ENCODE peak calls at places on chromosomes 13 and 19, in six cellular contexts. One of them, this sample, is unnamed.

GRCh38 chr13:48593551-48593950 is 60.2 kb upstream of the CYSLTR2 start:
- DNase-seq in HepG2: no peak
- DNase-seq in WTC11: no peak
- DNase-seq in K562: no peak
- DNase-seq in endothelial cell of umbilical vein: no peak
- DNase-seq in H1: no peak
- DNase-seq in this sample: no peak

GRCh38 chr19:35061583-35062373 is 20.3 kb downstream of the HPN start:
- DNase-seq in HepG2: no peak
- DNase-seq in K562: no peak
- DNase-seq in endothelial cell of umbilical vein: no peak
- DNase-seq in WTC11: no peak
- DNase-seq in H1: no peak
- DNase-seq in this sample: no peak

GRCh38 chr19:7417671-7418324 is 69.1 kb downstream of the ARHGEF18 start:
- DNase-seq in H1: no peak
- DNase-seq in K562: peak
- DNase-seq in HepG2: no peak
- DNase-seq in WTC11: no peak
- DNase-seq in endothelial cell of umbilical vein: no peak
- DNase-seq in this sample: no peak

GRCh38 chr13:112879283-112879833 is 89.7 kb upstream of the MCF2L start:
- DNase-seq in WTC11: no peak
- DNase-seq in K562: no peak
- DNase-seq in H1: no peak
- DNase-seq in HepG2: no peak
- DNase-seq in endothelial cell of umbilical vein: no peak
- DNase-seq in this sample: no peak

GRCh38 chr13:95568131-95568530 is 15.6 kb downstream of the CLDN10 start:
- DNase-seq in HepG2: no peak
- DNase-seq in WTC11: no peak
- DNase-seq in H1: no peak
- DNase-seq in K562: no peak
- DNase-seq in endothelial cell of umbilical vein: no peak
- DNase-seq in this sample: no peak

GRCh38 chr13:41588899-41589298 is 131.5 kb downstream of the RGCC start:
- DNase-seq in HepG2: peak
- DNase-seq in WTC11: no peak
- DNase-seq in H1: no peak
- DNase-seq in K562: peak
- DNase-seq in endothelial cell of umbilical vein: peak
- DNase-seq in this sample: peak

GRCh38 chr13:112893570-112894422 is 75.2 kb upstream of the MCF2L start:
- DNase-seq in WTC11: peak
- DNase-seq in H1: peak
- DNase-seq in K562: peak
- DNase-seq in HepG2: peak
- DNase-seq in endothelial cell of umbilical vein: peak
- DNase-seq in this sample: peak

GRCh38 chr19:3852614-3853254 is 16.1 kb downstream of the ZFR2 start:
- DNase-seq in H1: no peak
- DNase-seq in K562: peak
- DNase-seq in WTC11: peak
- DNase-seq in HepG2: peak
- DNase-seq in endothelial cell of umbilical vein: peak
- DNase-seq in this sample: peak

GRCh38 chr13:110183925-110184324 is 123.0 kb downstream of the COL4A1 start:
- DNase-seq in WTC11: no peak
- DNase-seq in H1: no peak
- DNase-seq in K562: no peak
- DNase-seq in HepG2: no peak
- DNase-seq in endothelial cell of umbilical vein: no peak
- DNase-seq in this sample: no peak

GRCh38 chr13:97344250-97345175 is 89.5 kb upstream of the RAP2A start:
- DNase-seq in HepG2: peak
- DNase-seq in H1: no peak
- DNase-seq in WTC11: peak
- DNase-seq in K562: no peak
- DNase-seq in endothelial cell of umbilical vein: peak
- DNase-seq in this sample: no peak

GRCh38 chr13:50757021-50757420 is 86.5 kb downstream of the DLEU7 start:
- DNase-seq in WTC11: no peak
- DNase-seq in K562: no peak
- DNase-seq in H1: no peak
- DNase-seq in endothelial cell of umbilical vein: no peak
- DNase-seq in HepG2: no peak
- DNase-seq in this sample: no peak

GRCh38 chr19:16951529-16951928 is 62.7 kb downstream of the F2RL3 start:
- DNase-seq in HepG2: no peak
- DNase-seq in K562: no peak
- DNase-seq in endothelial cell of umbilical vein: no peak
- DNase-seq in H1: no peak
- DNase-seq in WTC11: no peak
- DNase-seq in this sample: no peak

GRCh38 chr13:78993792-78994191 is 334.8 kb upstream of the OBI1 start:
- DNase-seq in K562: no peak
- DNase-seq in HepG2: no peak
- DNase-seq in endothelial cell of umbilical vein: no peak
- DNase-seq in H1: no peak
- DNase-seq in WTC11: no peak
- DNase-seq in this sample: no peak

GRCh38 chr13:105552078-105552477 is 983.4 kb downstream of the EFNB2 start:
- DNase-seq in K562: no peak
- DNase-seq in HepG2: no peak
- DNase-seq in H1: no peak
- DNase-seq in WTC11: no peak
- DNase-seq in endothelial cell of umbilical vein: no peak
- DNase-seq in this sample: no peak

GRCh38 chr13:76832258-76832988 is 53.8 kb downstream of the KCTD12 start:
- DNase-seq in HepG2: no peak
- DNase-seq in H1: no peak
- DNase-seq in K562: no peak
- DNase-seq in WTC11: no peak
- DNase-seq in endothelial cell of umbilical vein: no peak
- DNase-seq in this sample: no peak

GRCh38 chr19:18414504-18415176 is 4.6 kb upstream of the SSBP4 start:
- DNase-seq in endothelial cell of umbilical vein: no peak
- DNase-seq in K562: peak
- DNase-seq in WTC11: no peak
- DNase-seq in HepG2: no peak
- DNase-seq in H1: no peak
- DNase-seq in this sample: peak

GRCh38 chr19:44590245-44591059 is 22.9 kb upstream of the IGSF23 start:
- DNase-seq in HepG2: no peak
- DNase-seq in H1: no peak
- DNase-seq in K562: no peak
- DNase-seq in endothelial cell of umbilical vein: peak
- DNase-seq in WTC11: no peak
- DNase-seq in this sample: no peak

GRCh38 chr19:31054430-31054829 is 294.8 kb downstream of the TSHZ3 start:
- DNase-seq in endothelial cell of umbilical vein: no peak
- DNase-seq in H1: peak
- DNase-seq in HepG2: no peak
- DNase-seq in K562: no peak
- DNase-seq in WTC11: peak
- DNase-seq in this sample: peak

GRCh38 chr19:3368848-3369336 is 2.5 kb downstream of the NFIC start:
- DNase-seq in WTC11: no peak
- DNase-seq in K562: no peak
- DNase-seq in HepG2: no peak
- DNase-seq in endothelial cell of umbilical vein: no peak
- DNase-seq in H1: no peak
- DNase-seq in this sample: no peak

GRCh38 chr19:8335343-8336071 is 7.6 kb downstream of the KANK3 start:
- DNase-seq in endothelial cell of umbilical vein: no peak
- DNase-seq in H1: no peak
- DNase-seq in K562: peak
- DNase-seq in HepG2: no peak
- DNase-seq in WTC11: peak
- DNase-seq in this sample: peak

GRCh38 chr19:18543814-18544475 is 572 bp upstream of the FKBP8 start:
- DNase-seq in K562: peak
- DNase-seq in H1: no peak
- DNase-seq in HepG2: peak
- DNase-seq in WTC11: peak
- DNase-seq in endothelial cell of umbilical vein: peak
- DNase-seq in this sample: peak

GRCh38 chr19:17830567-17831418 is 9.5 kb upstream of the INSL3 start:
- DNase-seq in K562: peak
- DNase-seq in endothelial cell of umbilical vein: peak
- DNase-seq in HepG2: no peak
- DNase-seq in H1: peak
- DNase-seq in WTC11: peak
- DNase-seq in this sample: peak

GRCh38 chr13:102812616-102813287 is 13.8 kb downstream of the BIVM start:
- DNase-seq in H1: no peak
- DNase-seq in HepG2: no peak
- DNase-seq in K562: peak
- DNase-seq in WTC11: no peak
- DNase-seq in endothelial cell of umbilical vein: no peak
- DNase-seq in this sample: no peak
- TF ChIP-seq JUN in H1: no peak
- TF ChIP-seq JUN in HepG2: no peak
- TF ChIP-seq JUN in K562: no peak
- TF ChIP-seq JUN in WTC11: no peak
- TF ChIP-seq JUN in endothelial cell of umbilical vein: no peak
- TF ChIP-seq JUN in this sample: no peak

GRCh38 chr19:29978139-29978538 is 36.1 kb downstream of the URI1 start:
- DNase-seq in endothelial cell of umbilical vein: no peak
- DNase-seq in HepG2: no peak
- DNase-seq in K562: no peak
- DNase-seq in H1: no peak
- DNase-seq in WTC11: no peak
- DNase-seq in this sample: no peak
- TF ChIP-seq JUN in endothelial cell of umbilical vein: no peak
- TF ChIP-seq JUN in HepG2: no peak
- TF ChIP-seq JUN in K562: no peak
- TF ChIP-seq JUN in H1: no peak
- TF ChIP-seq JUN in WTC11: no peak
- TF ChIP-seq JUN in this sample: no peak

DNA sequence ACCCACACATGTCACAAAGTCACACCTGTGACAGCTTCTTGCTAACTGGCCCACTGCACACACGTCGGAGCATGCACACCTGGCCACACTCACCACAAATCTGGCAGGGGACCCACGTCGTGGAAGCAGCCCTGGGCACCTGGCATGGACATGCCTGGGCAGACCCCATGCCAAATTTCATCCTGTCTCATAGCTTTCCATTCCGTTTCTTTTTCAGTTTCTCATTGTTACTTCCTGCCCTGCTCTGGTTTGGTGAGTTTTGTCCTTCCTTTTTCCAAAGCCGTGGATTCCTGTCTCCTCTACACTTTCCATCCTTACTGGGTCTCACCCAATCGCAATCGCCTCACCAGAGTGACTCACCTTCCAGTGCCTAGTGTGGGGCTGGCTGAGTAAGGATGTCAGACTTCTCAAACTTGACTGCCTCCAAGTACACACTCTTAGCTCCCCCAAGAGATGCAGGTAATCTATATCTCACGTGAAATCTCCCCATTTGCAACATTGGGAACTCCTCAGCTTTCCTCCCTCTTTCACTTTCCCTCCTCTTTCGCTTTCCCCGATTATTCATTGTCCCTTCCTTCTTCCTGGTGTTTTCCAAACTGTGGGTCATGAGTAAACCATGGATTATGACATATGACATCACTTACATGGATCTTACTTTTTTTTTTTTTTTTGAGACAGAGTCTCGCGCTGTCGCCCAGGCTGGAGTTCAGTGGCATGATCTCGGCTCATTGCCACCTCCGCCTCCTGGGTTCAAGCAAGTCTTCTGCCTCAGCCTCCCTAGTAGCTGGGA is 1.6 kb upstream of the BBC3 start:
- DNase-seq in HepG2: no peak
- DNase-seq in H1: no peak
- DNase-seq in K562: peak
- DNase-seq in WTC11: no peak
- DNase-seq in endothelial cell of umbilical vein: peak
- DNase-seq in this sample: no peak
- TF ChIP-seq JUN in HepG2: no peak
- TF ChIP-seq JUN in H1: no peak
- TF ChIP-seq JUN in K562: no peak
- TF ChIP-seq JUN in WTC11: no peak
- TF ChIP-seq JUN in endothelial cell of umbilical vein: peak
- TF ChIP-seq JUN in this sample: peak

GRCh38 chr19:54315956-54316355 is 3.0 kb upstream of the LILRA5 start:
- DNase-seq in endothelial cell of umbilical vein: no peak
- DNase-seq in HepG2: no peak
- DNase-seq in WTC11: no peak
- DNase-seq in H1: no peak
- DNase-seq in K562: no peak
- DNase-seq in this sample: no peak
- TF ChIP-seq JUN in endothelial cell of umbilical vein: no peak
- TF ChIP-seq JUN in HepG2: no peak
- TF ChIP-seq JUN in WTC11: no peak
- TF ChIP-seq JUN in H1: no peak
- TF ChIP-seq JUN in K562: no peak
- TF ChIP-seq JUN in this sample: no peak

DNA sequence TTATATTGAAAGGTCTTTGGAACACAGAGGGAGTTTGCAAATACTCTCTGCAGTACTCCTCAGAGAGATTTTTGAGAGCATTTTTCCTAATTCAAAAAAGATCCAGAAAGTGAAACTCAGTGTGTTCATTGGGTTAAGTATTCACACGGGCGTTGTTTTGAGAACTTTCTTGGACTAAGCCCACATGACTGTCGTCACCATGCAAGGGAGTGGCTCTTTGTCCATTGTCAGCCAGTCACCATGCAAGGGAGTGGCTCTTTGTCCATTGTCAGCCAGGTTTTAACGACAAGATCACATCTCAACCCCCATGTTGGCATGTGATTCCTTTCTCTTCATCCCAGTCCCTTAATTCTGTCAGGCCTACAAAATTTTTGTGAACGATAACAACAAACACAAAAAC is 81.2 kb upstream of the STK24 start:
- DNase-seq in H1: no peak
- DNase-seq in HepG2: no peak
- DNase-seq in K562: no peak
- DNase-seq in WTC11: no peak
- DNase-seq in endothelial cell of umbilical vein: no peak
- DNase-seq in this sample: no peak
- TF ChIP-seq JUN in H1: no peak
- TF ChIP-seq JUN in HepG2: no peak
- TF ChIP-seq JUN in K562: no peak
- TF ChIP-seq JUN in WTC11: no peak
- TF ChIP-seq JUN in endothelial cell of umbilical vein: no peak
- TF ChIP-seq JUN in this sample: no peak

This sample was measured in A549.